ENCODE peak calls at places on chromosome X, in nine cellular contexts. One of them, this sample, is unnamed.

GRCh38 chrX:13649823-13650222 is 3.1 kb upstream of the TCEANC start:
- DNase-seq in K562: no peak
- DNase-seq in IMR-90: peak; percentile 73
- DNase-seq in dorsolateral prefrontal cortex: no peak
- DNase-seq in neuronal stem cell: no peak
- DNase-seq in CD8-positive, alpha-beta T cell: no peak
- DNase-seq in astrocyte: peak; percentile 72
- DNase-seq in lung: no peak
- DNase-seq in cardiac muscle cell: no peak
- DNase-seq in this sample: no peak

GRCh38 chrX:148500428-148501120 is at the start of gene AFF2:
- DNase-seq in astrocyte: peak; percentile 18
- DNase-seq in cardiac muscle cell: peak; percentile 17
- DNase-seq in dorsolateral prefrontal cortex: no peak
- DNase-seq in IMR-90: no peak
- DNase-seq in lung: peak; percentile 29
- DNase-seq in CD8-positive, alpha-beta T cell: peak; percentile 58
- DNase-seq in neuronal stem cell: peak; percentile 37
- DNase-seq in K562: no peak
- DNase-seq in this sample: peak; percentile 53

GRCh38 chrX:71102292-71102691 is 4.2 kb downstream of the CXorf65 start:
- DNase-seq in CD8-positive, alpha-beta T cell: no peak
- DNase-seq in astrocyte: no peak
- DNase-seq in dorsolateral prefrontal cortex: no peak
- DNase-seq in lung: no peak
- DNase-seq in neuronal stem cell: no peak
- DNase-seq in K562: no peak
- DNase-seq in cardiac muscle cell: no peak
- DNase-seq in IMR-90: no peak
- DNase-seq in this sample: no peak

GRCh38 chrX:14899607-14900006 is 26.4 kb downstream of the MOSPD2 start:
- DNase-seq in lung: no peak
- DNase-seq in IMR-90: peak; percentile 78
- DNase-seq in neuronal stem cell: no peak
- DNase-seq in astrocyte: peak; percentile 63
- DNase-seq in dorsolateral prefrontal cortex: no peak
- DNase-seq in CD8-positive, alpha-beta T cell: no peak
- DNase-seq in cardiac muscle cell: peak; percentile 49
- DNase-seq in K562: peak; percentile 41
- DNase-seq in this sample: no peak

GRCh38 chrX:110003167-110004156 is 548 bp downstream of the TMEM164 start:
- DNase-seq in IMR-90: no peak
- DNase-seq in astrocyte: no peak
- DNase-seq in dorsolateral prefrontal cortex: no peak
- DNase-seq in cardiac muscle cell: peak; percentile 23
- DNase-seq in neuronal stem cell: no peak
- DNase-seq in K562: peak; percentile 21
- DNase-seq in CD8-positive, alpha-beta T cell: no peak
- DNase-seq in lung: no peak
- DNase-seq in this sample: no peak

GRCh38 chrX:138026211-138026610 is 460.3 kb downstream of the ZIC3 start:
- DNase-seq in neuronal stem cell: no peak
- DNase-seq in K562: no peak
- DNase-seq in cardiac muscle cell: no peak
- DNase-seq in IMR-90: no peak
- DNase-seq in astrocyte: no peak
- DNase-seq in CD8-positive, alpha-beta T cell: no peak
- DNase-seq in lung: no peak
- DNase-seq in dorsolateral prefrontal cortex: no peak
- DNase-seq in this sample: no peak

GRCh38 chrX:39724544-39724943 is 373.2 kb downstream of the BCOR start:
- DNase-seq in dorsolateral prefrontal cortex: no peak
- DNase-seq in lung: no peak
- DNase-seq in IMR-90: no peak
- DNase-seq in astrocyte: no peak
- DNase-seq in cardiac muscle cell: no peak
- DNase-seq in K562: no peak
- DNase-seq in neuronal stem cell: no peak
- DNase-seq in CD8-positive, alpha-beta T cell: no peak
- DNase-seq in this sample: no peak

GRCh38 chrX:133776072-133776471 is 209.3 kb downstream of the GPC3 start:
- DNase-seq in CD8-positive, alpha-beta T cell: peak; percentile 68
- DNase-seq in IMR-90: no peak
- DNase-seq in cardiac muscle cell: peak; percentile 6
- DNase-seq in dorsolateral prefrontal cortex: peak; percentile 47
- DNase-seq in K562: peak; percentile 38
- DNase-seq in lung: no peak
- DNase-seq in astrocyte: no peak
- DNase-seq in neuronal stem cell: no peak
- DNase-seq in this sample: peak; percentile 18

GRCh38 chrX:153821066-153821465 is 9.3 kb downstream of the PDZD4 start:
- DNase-seq in lung: no peak
- DNase-seq in dorsolateral prefrontal cortex: no peak
- DNase-seq in IMR-90: no peak
- DNase-seq in neuronal stem cell: no peak
- DNase-seq in astrocyte: no peak
- DNase-seq in cardiac muscle cell: no peak
- DNase-seq in K562: no peak
- DNase-seq in CD8-positive, alpha-beta T cell: no peak
- DNase-seq in this sample: no peak

GRCh38 chrX:153820601-153821000 is 9.7 kb downstream of the PDZD4 start:
- DNase-seq in cardiac muscle cell: no peak
- DNase-seq in IMR-90: no peak
- DNase-seq in CD8-positive, alpha-beta T cell: no peak
- DNase-seq in neuronal stem cell: no peak
- DNase-seq in dorsolateral prefrontal cortex: no peak
- DNase-seq in lung: no peak
- DNase-seq in K562: no peak
- DNase-seq in astrocyte: no peak
- DNase-seq in this sample: no peak

GRCh38 chrX:153818571-153819397 is 11.6 kb downstream of the PDZD4 start:
- DNase-seq in neuronal stem cell: peak; percentile 54
- DNase-seq in IMR-90: no peak
- DNase-seq in cardiac muscle cell: peak; percentile 12
- DNase-seq in dorsolateral prefrontal cortex: no peak
- DNase-seq in CD8-positive, alpha-beta T cell: peak; percentile 70
- DNase-seq in astrocyte: no peak
- DNase-seq in K562: peak; percentile 91
- DNase-seq in lung: no peak
- DNase-seq in this sample: peak; percentile 79

GRCh38 chrX:153817291-153817690 is 13.1 kb downstream of the PDZD4 start:
- DNase-seq in cardiac muscle cell: no peak
- DNase-seq in K562: no peak
- DNase-seq in IMR-90: no peak
- DNase-seq in dorsolateral prefrontal cortex: no peak
- DNase-seq in lung: no peak
- DNase-seq in CD8-positive, alpha-beta T cell: no peak
- DNase-seq in neuronal stem cell: no peak
- DNase-seq in astrocyte: no peak
- DNase-seq in this sample: no peak

DNA sequence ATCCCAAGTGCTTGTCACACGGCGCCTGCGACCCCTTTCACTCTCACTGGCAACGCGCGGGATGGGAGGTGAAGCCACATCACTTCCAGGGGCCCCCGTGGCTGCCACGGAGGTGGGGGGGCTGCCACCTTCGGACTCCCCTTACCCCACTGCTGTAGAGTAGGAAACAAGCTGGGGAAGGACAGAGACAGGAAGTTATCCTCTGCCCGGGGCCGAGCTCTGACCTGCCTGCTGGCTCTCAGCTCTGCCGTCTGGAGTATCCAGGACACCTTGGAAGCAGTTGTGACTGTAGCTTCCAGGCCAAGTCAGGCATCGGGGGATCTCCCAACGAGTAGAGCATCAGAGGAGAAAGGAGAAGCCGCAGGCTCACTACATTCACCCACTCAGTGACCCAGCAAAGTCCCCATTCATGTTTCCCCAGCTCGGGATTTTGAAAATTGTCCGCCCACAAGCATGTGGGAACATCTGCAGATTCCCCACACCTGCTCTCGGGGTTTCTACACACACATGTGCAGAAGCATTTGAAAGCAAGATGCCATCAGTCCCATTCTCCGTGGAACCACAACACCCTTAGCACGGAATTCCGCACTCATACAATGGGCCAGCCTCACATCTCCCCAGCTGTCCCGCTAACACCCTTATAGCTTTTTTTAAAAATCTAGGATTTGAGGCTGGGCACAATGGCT is 10.8 kb downstream of the PDZD4 start:
- DNase-seq in lung: no peak
- DNase-seq in astrocyte: no peak
- DNase-seq in IMR-90: no peak
- DNase-seq in K562: no peak
- DNase-seq in dorsolateral prefrontal cortex: no peak
- DNase-seq in cardiac muscle cell: no peak
- DNase-seq in CD8-positive, alpha-beta T cell: no peak
- DNase-seq in neuronal stem cell: no peak
- DNase-seq in this sample: peak; percentile 35
- H3K4me3 ChIP-seq in lung: no peak overlapping the region
- H3K4me3 ChIP-seq in astrocyte: peak overlapping the region; percentile 28
- H3K4me3 ChIP-seq in IMR-90: peak overlapping the region; percentile 42
- H3K4me3 ChIP-seq in K562: peak overlapping the region; percentile 40
- H3K4me3 ChIP-seq in dorsolateral prefrontal cortex: peak overlapping the region; percentile 45
- H3K4me3 ChIP-seq in cardiac muscle cell: peak overlapping the region; percentile 25
- H3K4me3 ChIP-seq in CD8-positive, alpha-beta T cell: peak overlapping the region; percentile 27
- H3K4me3 ChIP-seq in neuronal stem cell: peak overlapping the region; percentile 19
- H3K4me3 ChIP-seq in this sample: peak overlapping the region; percentile 53

DNA sequence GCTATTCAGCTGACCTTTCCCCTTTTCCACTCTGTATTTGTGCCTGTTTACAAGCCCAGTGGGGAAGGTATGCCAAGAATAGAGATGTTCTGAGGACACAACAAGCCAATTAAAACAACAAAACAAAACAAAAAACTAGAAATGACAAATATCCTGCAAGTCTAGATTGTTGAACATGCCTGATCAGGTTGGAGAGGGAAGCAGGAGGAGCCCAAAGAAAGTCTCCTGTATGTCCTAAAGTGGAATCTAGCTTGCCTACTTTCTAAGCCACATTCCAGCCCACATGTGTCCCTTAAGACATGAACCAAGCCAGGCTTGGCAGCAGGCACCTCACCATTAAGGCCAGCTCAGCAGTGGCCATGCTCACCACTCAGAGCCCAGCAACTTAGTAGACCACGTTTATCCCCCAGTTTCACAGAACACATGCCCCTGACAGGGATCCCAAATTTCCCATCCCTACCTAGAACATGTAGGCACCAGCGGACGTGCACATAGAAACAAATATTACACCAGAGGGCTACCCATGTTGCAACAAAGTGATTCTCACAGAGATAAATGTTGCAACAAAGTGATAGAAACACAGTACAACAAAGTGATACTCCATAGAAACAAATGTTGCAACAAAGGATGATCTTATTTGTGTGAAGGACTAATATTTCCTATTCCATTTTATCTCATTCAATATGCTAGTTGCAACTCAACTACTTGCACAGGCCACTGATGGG is 48.3 kb downstream of the CD99L2 start:
- DNase-seq in cardiac muscle cell: peak; percentile 33
- DNase-seq in dorsolateral prefrontal cortex: no peak
- DNase-seq in lung: no peak
- DNase-seq in CD8-positive, alpha-beta T cell: no peak
- DNase-seq in K562: no peak
- DNase-seq in neuronal stem cell: no peak
- DNase-seq in IMR-90: no peak
- DNase-seq in astrocyte: no peak
- DNase-seq in this sample: no peak
- H3K27ac ChIP-seq in cardiac muscle cell: no peak overlapping the region
- H3K27ac ChIP-seq in dorsolateral prefrontal cortex: no peak overlapping the region
- H3K27ac ChIP-seq in lung: no peak overlapping the region
- H3K27ac ChIP-seq in CD8-positive, alpha-beta T cell: no peak overlapping the region
- H3K27ac ChIP-seq in K562: no peak overlapping the region
- H3K27ac ChIP-seq in neuronal stem cell: no peak overlapping the region
- H3K27ac ChIP-seq in IMR-90: no peak overlapping the region
- H3K27ac ChIP-seq in astrocyte: no peak overlapping the region
- H3K27ac ChIP-seq in this sample: no peak overlapping the region

GRCh38 chrX:152896450-152896849 is 1.4 kb upstream of the ZNF185 start:
- DNase-seq in dorsolateral prefrontal cortex: no peak
- DNase-seq in IMR-90: no peak
- DNase-seq in cardiac muscle cell: no peak
- DNase-seq in CD8-positive, alpha-beta T cell: no peak
- DNase-seq in astrocyte: no peak
- DNase-seq in neuronal stem cell: no peak
- DNase-seq in lung: no peak
- DNase-seq in K562: no peak
- DNase-seq in this sample: no peak

GRCh38 chrX:152899111-152899873 is 1.4 kb downstream of the ZNF185 start:
- DNase-seq in lung: no peak
- DNase-seq in K562: no peak
- DNase-seq in neuronal stem cell: no peak
- DNase-seq in IMR-90: no peak
- DNase-seq in CD8-positive, alpha-beta T cell: no peak
- DNase-seq in dorsolateral prefrontal cortex: no peak
- DNase-seq in astrocyte: no peak
- DNase-seq in cardiac muscle cell: no peak
- DNase-seq in this sample: no peak

GRCh38 chrX:152899874-152900719 is 2.2 kb downstream of the ZNF185 start:
- DNase-seq in cardiac muscle cell: no peak
- DNase-seq in IMR-90: no peak
- DNase-seq in dorsolateral prefrontal cortex: no peak
- DNase-seq in CD8-positive, alpha-beta T cell: no peak
- DNase-seq in lung: no peak
- DNase-seq in astrocyte: no peak
- DNase-seq in K562: no peak
- DNase-seq in neuronal stem cell: no peak
- DNase-seq in this sample: no peak

GRCh38 chrX:152897216-152898144 is at the start of gene ZNF185:
- DNase-seq in cardiac muscle cell: peak; percentile 58
- DNase-seq in astrocyte: peak; percentile 25
- DNase-seq in K562: peak; percentile 43
- DNase-seq in lung: peak; percentile 68
- DNase-seq in dorsolateral prefrontal cortex: no peak
- DNase-seq in IMR-90: no peak
- DNase-seq in neuronal stem cell: peak; percentile 42
- DNase-seq in CD8-positive, alpha-beta T cell: no peak
- DNase-seq in this sample: no peak

DNA sequence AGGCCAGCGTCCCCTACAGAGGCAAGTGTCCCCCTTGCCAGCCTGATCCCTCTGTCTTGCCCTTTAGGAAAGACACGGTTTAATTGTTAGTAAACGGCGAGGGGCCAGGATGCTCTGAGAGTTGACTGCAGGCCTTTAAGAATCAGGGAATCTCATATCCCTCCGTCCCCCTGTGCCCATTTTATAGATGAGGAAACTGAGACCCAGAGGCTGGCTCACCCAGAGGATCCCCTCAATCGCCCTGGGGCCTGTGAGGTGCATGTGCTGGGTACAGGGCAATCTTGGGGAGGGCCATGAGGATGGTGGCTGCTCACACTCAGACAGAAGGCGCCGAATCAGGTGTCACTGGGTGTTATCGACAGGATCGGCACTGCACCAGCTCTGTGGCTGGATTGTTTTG is 575 bp downstream of the ZNF185 start:
- DNase-seq in neuronal stem cell: no peak
- DNase-seq in cardiac muscle cell: no peak
- DNase-seq in K562: no peak
- DNase-seq in CD8-positive, alpha-beta T cell: no peak
- DNase-seq in lung: no peak
- DNase-seq in astrocyte: no peak
- DNase-seq in IMR-90: no peak
- DNase-seq in dorsolateral prefrontal cortex: no peak
- DNase-seq in this sample: no peak
- H3K4me3 ChIP-seq in neuronal stem cell: peak overlapping the region; percentile 82
- H3K4me3 ChIP-seq in cardiac muscle cell: peak overlapping the region; percentile 26
- H3K4me3 ChIP-seq in K562: no peak overlapping the region
- H3K4me3 ChIP-seq in CD8-positive, alpha-beta T cell: no peak overlapping the region
- H3K4me3 ChIP-seq in lung: no peak overlapping the region
- H3K4me3 ChIP-seq in astrocyte: peak overlapping the region; percentile 42
- H3K4me3 ChIP-seq in IMR-90: no peak overlapping the region
- H3K4me3 ChIP-seq in dorsolateral prefrontal cortex: no peak overlapping the region
- H3K4me3 ChIP-seq in this sample: no peak overlapping the region

GRCh38 chrX:154718607-154719006 is 32.3 kb downstream of the GAB3 start:
- DNase-seq in dorsolateral prefrontal cortex: no peak
- DNase-seq in cardiac muscle cell: no peak
- DNase-seq in IMR-90: no peak
- DNase-seq in neuronal stem cell: no peak
- DNase-seq in lung: no peak
- DNase-seq in CD8-positive, alpha-beta T cell: no peak
- DNase-seq in K562: no peak
- DNase-seq in astrocyte: no peak
- DNase-seq in this sample: no peak
- H3K27ac ChIP-seq in dorsolateral prefrontal cortex: no peak overlapping the region
- H3K27ac ChIP-seq in cardiac muscle cell: no peak overlapping the region
- H3K27ac ChIP-seq in IMR-90: no peak overlapping the region
- H3K27ac ChIP-seq in neuronal stem cell: no peak overlapping the region
- H3K27ac ChIP-seq in lung: no peak overlapping the region
- H3K27ac ChIP-seq in CD8-positive, alpha-beta T cell: no peak overlapping the region
- H3K27ac ChIP-seq in K562: peak overlapping the region; percentile 89
- H3K27ac ChIP-seq in astrocyte: no peak overlapping the region
- H3K27ac ChIP-seq in this sample: no peak overlapping the region

This sample was measured in WERI-Rb-1.